ENCODE peak calls at places on chromosome 12, in seven cellular contexts. O, M, D, V, K, N and F are unnamed samples.

GRCh38 chr12:1917172-1918070 is 1.0 kb downstream of the CACNA2D4 start:
- DNase-seq in O (no peak), M (no peak), D (no peak), V (no peak), K (no peak), N (peak), F (no peak)

GRCh38 chr12:6962285-6963015 is 8.0 kb downstream of the PHB2 start:
- DNase-seq in O (no peak), M (no peak), D (no peak), V (no peak), K (no peak), N (no peak), F (no peak)

GRCh38 chr12:32240833-32241232 is 134.2 kb downstream of the BICD1 start:
- DNase-seq in O (no peak), M (peak), D (no peak), V (no peak), K (no peak), N (no peak), F (no peak)

GRCh38 chr12:79300199-79300568 is 390.6 kb downstream of the PAWR start:
- DNase-seq in O (no peak), M (no peak), D (no peak), V (no peak), K (no peak), N (no peak), F (no peak)

GRCh38 chr12:4324366-4324765 is 3.4 kb downstream of the TIGAR start:
- DNase-seq in O (no peak), M (no peak), D (no peak), V (no peak), K (no peak), N (no peak), F (no peak)

GRCh38 chr12:123743002-123743401 is 19.1 kb upstream of the DNAH10 start:
- DNase-seq in O (no peak), M (no peak), D (no peak), V (no peak), K (no peak), N (no peak), F (no peak)

GRCh38 chr12:62604373-62604772 is 137.7 kb downstream of the MON2 start:
- DNase-seq in O (no peak), M (no peak), D (no peak), V (no peak), K (no peak), N (no peak), F (no peak)

GRCh38 chr12:124457287-124458219 is 109.9 kb downstream of the NCOR2 start:
- DNase-seq in O (peak), M (peak), D (no peak), V (peak), K (peak), N (peak), F (no peak)

GRCh38 chr12:118187746-118188390 is 51.9 kb downstream of the PEBP1 start:
- DNase-seq in O (no peak), M (no peak), D (no peak), V (no peak), K (no peak), N (no peak), F (no peak)

GRCh38 chr12:49219417-49220026 is 30.6 kb upstream of the TUBA1A start:
- DNase-seq in O (no peak), M (no peak), D (no peak), V (no peak), K (no peak), N (no peak), F (no peak)

GRCh38 chr12:117816-118345 is 51.3 kb downstream of the IQSEC3 start:
- DNase-seq in O (no peak), M (no peak), D (no peak), V (no peak), K (no peak), N (no peak), F (no peak)

GRCh38 chr12:110972870-110973269 is 52.5 kb upstream of the MYL2 start:
- DNase-seq in O (no peak), M (no peak), D (no peak), V (no peak), K (no peak), N (no peak), F (no peak)

GRCh38 chr12:55930771-55931316 is at the start of gene DGKA:
- DNase-seq in O (peak), M (no peak), D (no peak), V (no peak), K (no peak), N (peak), F (no peak)

GRCh38 chr12:52207895-52208294 is 16.1 kb upstream of the KRT80 start:
- DNase-seq in O (no peak), M (peak), D (no peak), V (no peak), K (no peak), N (peak), F (no peak)

GRCh38 chr12:25875661-25876060 is 82.8 kb upstream of the RASSF8 start:
- DNase-seq in O (no peak), M (no peak), D (no peak), V (no peak), K (no peak), N (no peak), F (no peak)

GRCh38 chr12:115017346-115017745 is 333.4 kb upstream of the TBX3 start:
- DNase-seq in O (no peak), M (no peak), D (no peak), V (no peak), K (no peak), N (no peak), F (peak)

GRCh38 chr12:51788876-51789275 is 59.6 kb downstream of the FIGNL2 start:
- DNase-seq in O (no peak), M (no peak), D (no peak), V (no peak), K (no peak), N (no peak), F (no peak)

GRCh38 chr12:65466906-65467305 is 188.4 kb downstream of the MSRB3 start:
- DNase-seq in O (no peak), M (no peak), D (no peak), V (no peak), K (no peak), N (no peak), F (no peak)

GRCh38 chr12:50572760-50573159 is 68.0 kb downstream of the DIP2B start:
- DNase-seq in O (no peak), M (no peak), D (no peak), V (no peak), K (no peak), N (no peak), F (no peak)

GRCh38 chr12:112716099-112717093 is 75.2 kb upstream of the RPH3A start:
- DNase-seq in O (peak), M (no peak), D (no peak), V (no peak), K (peak), N (no peak), F (peak)

GRCh38 chr12:100375023-100375737 is 18.3 kb downstream of the SLC17A8 start:
- DNase-seq in O (peak), M (no peak), D (no peak), V (peak), K (no peak), N (peak), F (no peak)

GRCh38 chr12:29152223-29152868 is 3.3 kb downstream of the FAR2 start:
- DNase-seq in O (no peak), M (no peak), D (no peak), V (no peak), K (no peak), N (no peak), F (no peak)

GRCh38 chr12:113852273-113852672 is 113.9 kb downstream of the RBM19 start:
- DNase-seq in O (no peak), M (no peak), D (no peak), V (no peak), K (no peak), N (no peak), F (no peak)

GRCh38 chr12:120010661-120011230 is 21.7 kb downstream of the BICDL1 start:
- DNase-seq in O (no peak), M (no peak), D (no peak), V (no peak), K (no peak), N (no peak), F (no peak)

GRCh38 chr12:130871286-130872178 is at the start of gene RAN:
- DNase-seq in O (peak), M (peak), D (peak), V (peak), K (peak), N (peak), F (no peak)

GRCh38 chr12:32249701-32250270 is 143.1 kb downstream of the BICD1 start:
- DNase-seq in O (no peak), M (no peak), D (no peak), V (no peak), K (no peak), N (no peak), F (no peak)

GRCh38 chr12:62848418-62848817 is 86.5 kb downstream of the PPM1H start:
- DNase-seq in O (no peak), M (peak), D (no peak), V (no peak), K (no peak), N (no peak), F (no peak)

GRCh38 chr12:108369736-108370396 is 30.8 kb upstream of the CMKLR1 start:
- DNase-seq in O (no peak), M (no peak), D (no peak), V (no peak), K (no peak), N (no peak), F (no peak)